ENCODE peak calls at places on chromosome 2, in eight cellular contexts. Y is left ventricle myocardium inferior, X is LNCaP clone FGC, H is endothelial cell, I is GM13977, S is AG04450, D is astrocyte of the cerebellum, V is H9. W is an unnamed sample.

GRCh38 chr2:27854224-27854623 is 36.0 kb downstream of the RBKS start:
- DNase-seq in I (no peak), X (no peak), S (no peak), H (no peak), Y (no peak), V (no peak), D (no peak), W (no peak)

GRCh38 chr2:66899109-66899508 is 464.2 kb downstream of the MEIS1 start:
- DNase-seq in D (no peak), V (no peak), S (no peak), H (no peak), Y (no peak), I (no peak), X (no peak), W (no peak)

GRCh38 chr2:12300927-12301326 is 415.8 kb upstream of the TRIB2 start:
- DNase-seq in X (no peak), I (no peak), Y (no peak), H (no peak), D (peak), S (no peak), V (no peak), W (no peak)

GRCh38 chr2:180130403-180130802 is 123.3 kb upstream of the CWC22 start:
- DNase-seq in X (no peak), V (no peak), H (no peak), D (no peak), Y (no peak), I (no peak), S (no peak), W (no peak)

GRCh38 chr2:111139637-111140317 is 19.1 kb downstream of the BCL2L11 start:
- DNase-seq in I (no peak), D (peak), H (no peak), Y (no peak), X (peak), V (no peak), S (no peak), W (no peak)

GRCh38 chr2:178306351-178307073 is 112.2 kb downstream of the OSBPL6 start:
- DNase-seq in S (no peak), X (no peak), H (peak), I (peak), Y (no peak), V (peak), D (no peak), W (no peak)

GRCh38 chr2:52536929-52537460 is 1230.6 kb upstream of the CHAC2 start:
- DNase-seq in H (no peak), D (no peak), S (no peak), V (no peak), I (no peak), Y (no peak), X (no peak), W (no peak)

GRCh38 chr2:237864940-237865622 is 5.7 kb downstream of the RAMP1 start:
- DNase-seq in Y (no peak), X (no peak), H (no peak), S (no peak), D (no peak), V (no peak), I (no peak), W (no peak)

GRCh38 chr2:240962371-240963064 is 35.9 kb upstream of the SNED1 start:
- DNase-seq in Y (peak), V (peak), S (no peak), D (peak), X (no peak), I (no peak), H (no peak), W (no peak)

GRCh38 chr2:30780776-30781330 is 26.4 kb downstream of the CAPN13 start:
- DNase-seq in X (no peak), I (no peak), D (no peak), S (no peak), H (no peak), Y (no peak), V (peak), W (no peak)

DNA sequence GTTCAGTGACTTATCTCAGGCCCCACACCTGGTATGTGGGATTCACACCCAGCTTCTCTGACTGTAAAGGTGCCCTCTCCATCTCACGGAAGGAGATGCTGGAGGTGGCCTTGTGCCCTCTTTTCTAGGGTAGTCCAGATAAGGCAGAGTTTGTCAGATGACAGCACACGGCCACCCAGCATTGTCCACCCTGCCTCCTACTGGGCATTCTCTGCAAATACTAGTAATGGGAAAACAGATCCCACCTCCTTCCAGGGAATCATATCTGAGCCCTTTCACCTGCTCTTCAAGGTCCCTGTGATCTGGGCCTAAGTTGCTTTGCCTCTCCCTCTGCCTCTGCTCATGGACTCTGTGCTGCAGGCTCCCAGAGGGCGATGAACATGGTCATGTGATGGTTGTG is 214.7 kb downstream of the CLIP4 start:
- DNase-seq in V (no peak), H (no peak), D (no peak), S (no peak), X (no peak), Y (no peak), I (no peak), W (no peak)
- TF ChIP-seq CTCF in V (peak), H (peak), D (no peak), S (peak), X (peak), Y (no peak), I (peak), W (peak)

GRCh38 chr2:133776936-133777587 is 208.8 kb upstream of the NCKAP5 start:
- DNase-seq in V (no peak), X (no peak), H (no peak), D (no peak), Y (no peak), S (no peak), I (no peak), W (no peak)

GRCh38 chr2:133780997-133781513 is 212.8 kb upstream of the NCKAP5 start:
- DNase-seq in H (no peak), I (no peak), D (no peak), Y (no peak), S (no peak), V (no peak), X (no peak), W (no peak)

GRCh38 chr2:133774675-133775005 is 206.4 kb upstream of the NCKAP5 start:
- DNase-seq in D (peak), I (no peak), Y (peak), S (no peak), H (no peak), V (no peak), X (no peak), W (no peak)

GRCh38 chr2:133777607-133778006 is 209.3 kb upstream of the NCKAP5 start:
- DNase-seq in I (no peak), D (no peak), H (no peak), V (no peak), X (peak), S (no peak), Y (peak), W (no peak)

DNA sequence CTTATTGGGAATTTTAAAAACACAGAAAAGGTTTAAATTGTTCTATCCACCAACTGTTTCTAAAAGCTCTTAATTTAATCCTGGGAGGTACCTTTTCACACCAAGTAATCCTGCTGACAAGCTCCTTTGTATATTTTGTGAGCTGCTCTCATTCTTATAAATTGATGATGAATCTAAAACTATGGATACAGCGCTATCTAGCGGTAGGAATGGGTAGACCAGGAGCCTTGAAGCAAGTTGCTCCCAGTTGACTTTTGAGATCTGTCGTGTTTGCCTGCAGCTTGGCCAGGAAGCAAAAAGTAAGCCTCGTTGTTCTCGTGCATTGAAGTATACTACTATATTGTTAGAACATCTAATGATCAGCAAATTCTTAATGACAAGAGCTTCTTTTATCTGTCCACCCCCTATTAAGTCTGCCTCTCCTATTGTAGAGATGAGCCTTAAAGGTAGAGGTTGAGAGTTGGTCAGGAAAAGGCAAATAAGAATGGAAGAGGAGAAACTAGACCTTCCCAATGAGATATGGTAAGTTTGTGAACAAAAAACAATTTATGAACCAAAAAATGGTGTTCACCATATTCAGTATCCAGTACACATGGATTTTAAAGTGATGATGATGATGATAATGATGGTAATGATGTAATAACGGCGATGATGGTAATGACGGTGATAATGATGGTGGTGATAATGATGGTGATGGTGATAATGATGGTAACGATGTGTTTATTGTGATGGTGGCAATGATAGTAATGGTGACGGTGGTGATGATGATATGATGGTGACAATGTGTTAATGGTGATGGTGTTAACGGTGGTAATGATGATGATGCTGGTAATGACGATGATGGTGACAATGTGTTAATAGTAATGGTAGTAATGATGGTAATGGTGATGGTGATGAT is 212.1 kb upstream of the NCKAP5 start:
- DNase-seq in X (peak), H (peak), S (peak), I (peak), Y (no peak), D (peak), V (peak), W (peak)
- TF ChIP-seq CTCF in X (peak), H (peak), S (peak), I (peak), Y (peak), D (peak), V (peak), W (peak)

DNA sequence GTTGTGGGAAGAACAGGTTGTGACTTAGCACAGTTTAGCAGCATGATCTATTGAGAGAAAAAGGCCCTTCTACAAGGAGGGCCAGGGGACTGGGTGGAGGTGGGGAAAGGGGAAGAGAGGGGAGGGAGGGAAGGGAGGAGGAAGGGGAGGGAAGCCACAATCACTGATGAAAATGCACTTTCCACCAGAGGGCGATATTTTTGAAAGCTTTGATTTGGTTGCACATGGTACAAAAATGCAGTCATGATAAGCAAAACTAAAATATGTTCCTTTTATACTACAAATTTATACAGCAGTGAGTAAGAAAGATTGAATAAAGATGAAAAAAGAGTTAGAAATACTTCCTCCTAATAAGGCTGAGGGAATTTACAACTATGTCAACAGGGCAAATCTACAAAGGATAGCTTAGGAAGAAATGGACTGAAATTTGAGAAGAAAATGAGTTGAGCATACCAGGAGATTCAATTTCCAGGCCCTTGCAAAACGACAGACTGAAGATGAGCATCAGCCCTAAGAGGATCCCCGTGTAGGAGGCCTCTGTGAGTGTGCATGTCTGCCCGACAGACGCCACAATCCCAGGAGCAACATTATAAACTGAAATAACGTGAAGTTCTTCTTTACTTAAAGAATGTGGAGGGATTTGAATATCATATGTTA is 17.2 kb downstream of the SH3YL1 start:
- DNase-seq in V (no peak), I (no peak), Y (no peak), S (peak), X (peak), D (peak), H (peak), W (no peak)
- TF ChIP-seq CTCF in V (peak), I (peak), Y (peak), S (peak), X (peak), D (peak), H (peak), W (peak)

DNA sequence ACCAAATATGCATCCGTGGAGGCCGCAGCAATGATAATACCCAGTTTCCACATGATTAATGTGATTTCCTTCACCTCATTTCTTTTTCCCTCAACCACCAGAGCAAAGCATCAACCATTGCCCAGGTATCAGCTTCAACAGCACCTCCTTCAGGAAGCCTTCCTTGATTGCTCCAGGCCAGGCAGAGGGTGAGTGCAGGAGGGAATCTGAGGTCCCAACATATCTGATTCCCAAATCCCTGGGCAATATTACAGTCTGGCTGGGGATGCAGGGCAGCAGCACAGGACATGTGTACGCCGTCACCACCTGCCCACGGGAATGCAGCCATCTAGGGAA is 142.4 kb upstream of the MYCN start:
- DNase-seq in V (no peak), I (no peak), Y (no peak), H (no peak), S (no peak), X (no peak), D (no peak), W (no peak)
- TF ChIP-seq CTCF in V (peak), I (no peak), Y (no peak), H (no peak), S (no peak), X (no peak), D (no peak), W (no peak)

DNA sequence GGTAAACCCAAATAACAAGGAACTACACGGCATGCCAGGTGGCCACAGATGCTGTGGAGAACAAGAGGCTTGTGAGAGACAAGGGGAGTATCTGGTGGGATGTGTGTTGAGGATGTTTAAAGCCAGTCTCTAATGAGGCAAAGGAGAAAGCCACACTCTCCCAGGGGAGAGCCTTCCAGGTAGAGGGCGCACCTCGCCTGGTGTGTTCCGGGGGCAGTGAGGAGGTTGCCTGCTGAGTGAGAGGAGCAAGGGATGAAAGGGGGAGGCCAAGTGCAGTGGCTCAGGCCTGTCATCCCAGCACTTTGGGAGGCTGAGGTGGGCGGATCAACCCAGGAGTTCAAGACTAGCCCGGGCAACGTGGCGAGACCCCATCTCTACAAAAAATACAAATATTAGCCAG is 16.2 kb downstream of the SAG start:
- DNase-seq in V (no peak), Y (no peak), I (no peak), H (no peak), S (no peak), X (no peak), D (no peak), W (no peak)
- TF ChIP-seq CTCF in V (peak), Y (no peak), I (no peak), H (no peak), S (no peak), X (no peak), D (no peak), W (no peak)

W was measured in AG09319.